ENCODE peak calls at places on chromosome 1, in eight cellular contexts. One of them, this sample, is unnamed.

GRCh38 chr1:84442256-84442655 is 36.8 kb upstream of the RPF1 start:
- DNase-seq in CD4-positive, alpha-beta T cell: no peak
- DNase-seq in colonic mucosa: no peak
- DNase-seq in psoas muscle: no peak
- DNase-seq in HCT116: peak
- DNase-seq in kidney epithelial cell: peak
- DNase-seq in HFFc6: peak
- DNase-seq in A549: peak
- DNase-seq in this sample: no peak

GRCh38 chr1:12344611-12345299 is 114.9 kb downstream of the VPS13D start:
- DNase-seq in CD4-positive, alpha-beta T cell: no peak
- DNase-seq in colonic mucosa: no peak
- DNase-seq in psoas muscle: no peak
- DNase-seq in HCT116: no peak
- DNase-seq in kidney epithelial cell: no peak
- DNase-seq in HFFc6: no peak
- DNase-seq in A549: no peak
- DNase-seq in this sample: no peak

GRCh38 chr1:7671676-7672075 is 99.4 kb upstream of the VAMP3 start:
- DNase-seq in CD4-positive, alpha-beta T cell: no peak
- DNase-seq in colonic mucosa: no peak
- DNase-seq in psoas muscle: no peak
- DNase-seq in HCT116: no peak
- DNase-seq in kidney epithelial cell: no peak
- DNase-seq in HFFc6: no peak
- DNase-seq in A549: no peak
- DNase-seq in this sample: no peak

GRCh38 chr1:229854620-229855019 is 212.4 kb upstream of the GALNT2 start:
- DNase-seq in CD4-positive, alpha-beta T cell: no peak
- DNase-seq in colonic mucosa: no peak
- DNase-seq in psoas muscle: no peak
- DNase-seq in HCT116: no peak
- DNase-seq in kidney epithelial cell: no peak
- DNase-seq in HFFc6: no peak
- DNase-seq in A549: no peak
- DNase-seq in this sample: no peak

GRCh38 chr1:39659538-39659937 is 12.4 kb downstream of the NT5C1A start:
- DNase-seq in CD4-positive, alpha-beta T cell: no peak
- DNase-seq in colonic mucosa: no peak
- DNase-seq in psoas muscle: no peak
- DNase-seq in HCT116: no peak
- DNase-seq in kidney epithelial cell: no peak
- DNase-seq in HFFc6: no peak
- DNase-seq in A549: no peak
- DNase-seq in this sample: no peak

GRCh38 chr1:1237874-1238701 is 6.1 kb downstream of the B3GALT6 start:
- DNase-seq in CD4-positive, alpha-beta T cell: no peak
- DNase-seq in colonic mucosa: no peak
- DNase-seq in psoas muscle: no peak
- DNase-seq in HCT116: peak
- DNase-seq in kidney epithelial cell: no peak
- DNase-seq in HFFc6: no peak
- DNase-seq in A549: no peak
- DNase-seq in this sample: no peak

GRCh38 chr1:87058343-87058649 is 143.9 kb downstream of the HS2ST1 start:
- DNase-seq in CD4-positive, alpha-beta T cell: no peak
- DNase-seq in colonic mucosa: no peak
- DNase-seq in psoas muscle: no peak
- DNase-seq in HCT116: no peak
- DNase-seq in kidney epithelial cell: no peak
- DNase-seq in HFFc6: peak
- DNase-seq in A549: no peak
- DNase-seq in this sample: no peak

GRCh38 chr1:101108123-101108522 is 82.5 kb upstream of the DPH5 start:
- DNase-seq in CD4-positive, alpha-beta T cell: no peak
- DNase-seq in colonic mucosa: no peak
- DNase-seq in psoas muscle: no peak
- DNase-seq in HCT116: no peak
- DNase-seq in kidney epithelial cell: no peak
- DNase-seq in HFFc6: no peak
- DNase-seq in A549: no peak
- DNase-seq in this sample: no peak

GRCh38 chr1:39453603-39454002 is 37.8 kb upstream of the BMP8A start:
- DNase-seq in CD4-positive, alpha-beta T cell: no peak
- DNase-seq in colonic mucosa: peak
- DNase-seq in psoas muscle: peak
- DNase-seq in HCT116: no peak
- DNase-seq in kidney epithelial cell: no peak
- DNase-seq in HFFc6: no peak
- DNase-seq in A549: no peak
- DNase-seq in this sample: no peak

GRCh38 chr1:226325178-226325577 is 16.2 kb upstream of the LIN9 start:
- DNase-seq in CD4-positive, alpha-beta T cell: no peak
- DNase-seq in colonic mucosa: no peak
- DNase-seq in psoas muscle: no peak
- DNase-seq in HCT116: no peak
- DNase-seq in kidney epithelial cell: no peak
- DNase-seq in HFFc6: no peak
- DNase-seq in A549: no peak
- DNase-seq in this sample: no peak

GRCh38 chr1:172517545-172517944 is 15.4 kb upstream of the SUCO start:
- DNase-seq in CD4-positive, alpha-beta T cell: no peak
- DNase-seq in colonic mucosa: no peak
- DNase-seq in psoas muscle: no peak
- DNase-seq in HCT116: no peak
- DNase-seq in kidney epithelial cell: no peak
- DNase-seq in HFFc6: no peak
- DNase-seq in A549: no peak
- DNase-seq in this sample: no peak

GRCh38 chr1:78325293-78325692 is 165.5 kb upstream of the PTGFR start:
- DNase-seq in CD4-positive, alpha-beta T cell: no peak
- DNase-seq in colonic mucosa: no peak
- DNase-seq in psoas muscle: no peak
- DNase-seq in HCT116: no peak
- DNase-seq in kidney epithelial cell: no peak
- DNase-seq in HFFc6: no peak
- DNase-seq in A549: no peak
- DNase-seq in this sample: no peak

GRCh38 chr1:154534263-154534844 is 24.1 kb downstream of the UBE2Q1 start:
- DNase-seq in CD4-positive, alpha-beta T cell: no peak
- DNase-seq in colonic mucosa: peak
- DNase-seq in psoas muscle: no peak
- DNase-seq in HCT116: peak
- DNase-seq in kidney epithelial cell: no peak
- DNase-seq in HFFc6: no peak
- DNase-seq in A549: peak
- DNase-seq in this sample: no peak

GRCh38 chr1:45730075-45730779 is 20.2 kb downstream of the IPP start:
- DNase-seq in CD4-positive, alpha-beta T cell: no peak
- DNase-seq in colonic mucosa: no peak
- DNase-seq in psoas muscle: no peak
- DNase-seq in HCT116: no peak
- DNase-seq in kidney epithelial cell: no peak
- DNase-seq in HFFc6: no peak
- DNase-seq in A549: no peak
- DNase-seq in this sample: no peak

GRCh38 chr1:16978139-16978538 is 2.3 kb downstream of the MFAP2 start:
- DNase-seq in CD4-positive, alpha-beta T cell: no peak
- DNase-seq in colonic mucosa: no peak
- DNase-seq in psoas muscle: no peak
- DNase-seq in HCT116: no peak
- DNase-seq in kidney epithelial cell: no peak
- DNase-seq in HFFc6: no peak
- DNase-seq in A549: no peak
- DNase-seq in this sample: no peak

GRCh38 chr1:8598783-8599182 is 218.7 kb downstream of the RERE start:
- DNase-seq in CD4-positive, alpha-beta T cell: no peak
- DNase-seq in colonic mucosa: no peak
- DNase-seq in psoas muscle: no peak
- DNase-seq in HCT116: no peak
- DNase-seq in kidney epithelial cell: no peak
- DNase-seq in HFFc6: no peak
- DNase-seq in A549: no peak
- DNase-seq in this sample: no peak

GRCh38 chr1:178713270-178713669 is 11.8 kb upstream of the RALGPS2 start:
- DNase-seq in CD4-positive, alpha-beta T cell: no peak
- DNase-seq in colonic mucosa: no peak
- DNase-seq in psoas muscle: no peak
- DNase-seq in HCT116: no peak
- DNase-seq in kidney epithelial cell: no peak
- DNase-seq in HFFc6: no peak
- DNase-seq in A549: no peak
- DNase-seq in this sample: no peak

GRCh38 chr1:243550276-243550675 is 294.4 kb downstream of the SDCCAG8 start:
- DNase-seq in CD4-positive, alpha-beta T cell: no peak
- DNase-seq in colonic mucosa: no peak
- DNase-seq in psoas muscle: no peak
- DNase-seq in HCT116: no peak
- DNase-seq in kidney epithelial cell: peak
- DNase-seq in HFFc6: peak
- DNase-seq in A549: no peak
- DNase-seq in this sample: no peak

GRCh38 chr1:205228052-205228451 is 306 bp downstream of the TMCC2 start:
- DNase-seq in CD4-positive, alpha-beta T cell: no peak
- DNase-seq in colonic mucosa: no peak
- DNase-seq in psoas muscle: peak
- DNase-seq in HCT116: no peak
- DNase-seq in kidney epithelial cell: no peak
- DNase-seq in HFFc6: no peak
- DNase-seq in A549: peak
- DNase-seq in this sample: no peak

GRCh38 chr1:29894311-29894710 is 658.0 kb downstream of the PTPRU start:
- DNase-seq in CD4-positive, alpha-beta T cell: no peak
- DNase-seq in colonic mucosa: no peak
- DNase-seq in psoas muscle: no peak
- DNase-seq in HCT116: no peak
- DNase-seq in kidney epithelial cell: no peak
- DNase-seq in HFFc6: no peak
- DNase-seq in A549: no peak
- DNase-seq in this sample: no peak

GRCh38 chr1:163877016-163877415 is 555.3 kb downstream of the NUF2 start:
- DNase-seq in CD4-positive, alpha-beta T cell: no peak
- DNase-seq in colonic mucosa: no peak
- DNase-seq in psoas muscle: no peak
- DNase-seq in HCT116: no peak
- DNase-seq in kidney epithelial cell: no peak
- DNase-seq in HFFc6: peak
- DNase-seq in A549: no peak
- DNase-seq in this sample: no peak

GRCh38 chr1:207097871-207098324 is 6.1 kb upstream of the C4BPA start:
- DNase-seq in CD4-positive, alpha-beta T cell: no peak
- DNase-seq in colonic mucosa: no peak
- DNase-seq in psoas muscle: no peak
- DNase-seq in HCT116: no peak
- DNase-seq in kidney epithelial cell: no peak
- DNase-seq in HFFc6: no peak
- DNase-seq in A549: no peak
- DNase-seq in this sample: no peak

GRCh38 chr1:111221633-111222286 is 5.8 kb upstream of the CHI3L2 start:
- DNase-seq in CD4-positive, alpha-beta T cell: no peak
- DNase-seq in colonic mucosa: peak
- DNase-seq in psoas muscle: no peak
- DNase-seq in HCT116: no peak
- DNase-seq in kidney epithelial cell: no peak
- DNase-seq in HFFc6: no peak
- DNase-seq in A549: no peak
- DNase-seq in this sample: no peak

GRCh38 chr1:183580281-183580682 is 10.0 kb downstream of the NCF2 start:
- DNase-seq in CD4-positive, alpha-beta T cell: no peak
- DNase-seq in colonic mucosa: no peak
- DNase-seq in psoas muscle: no peak
- DNase-seq in HCT116: peak
- DNase-seq in kidney epithelial cell: no peak
- DNase-seq in HFFc6: peak
- DNase-seq in A549: peak
- DNase-seq in this sample: no peak
- TF ChIP-seq CTCF in CD4-positive, alpha-beta T cell: peak
- TF ChIP-seq CTCF in colonic mucosa: no peak
- TF ChIP-seq CTCF in psoas muscle: no peak
- TF ChIP-seq CTCF in HCT116: peak
- TF ChIP-seq CTCF in kidney epithelial cell: peak
- TF ChIP-seq CTCF in HFFc6: peak
- TF ChIP-seq CTCF in A549: peak
- TF ChIP-seq CTCF in this sample: peak

GRCh38 chr1:75342799-75343198 is 208.6 kb downstream of the LHX8 start:
- DNase-seq in CD4-positive, alpha-beta T cell: no peak
- DNase-seq in colonic mucosa: no peak
- DNase-seq in psoas muscle: no peak
- DNase-seq in HCT116: no peak
- DNase-seq in kidney epithelial cell: no peak
- DNase-seq in HFFc6: no peak
- DNase-seq in A549: no peak
- DNase-seq in this sample: no peak
- TF ChIP-seq CTCF in CD4-positive, alpha-beta T cell: no peak
- TF ChIP-seq CTCF in colonic mucosa: no peak
- TF ChIP-seq CTCF in psoas muscle: no peak
- TF ChIP-seq CTCF in HCT116: no peak
- TF ChIP-seq CTCF in kidney epithelial cell: no peak
- TF ChIP-seq CTCF in HFFc6: no peak
- TF ChIP-seq CTCF in A549: no peak
- TF ChIP-seq CTCF in this sample: no peak

DNA sequence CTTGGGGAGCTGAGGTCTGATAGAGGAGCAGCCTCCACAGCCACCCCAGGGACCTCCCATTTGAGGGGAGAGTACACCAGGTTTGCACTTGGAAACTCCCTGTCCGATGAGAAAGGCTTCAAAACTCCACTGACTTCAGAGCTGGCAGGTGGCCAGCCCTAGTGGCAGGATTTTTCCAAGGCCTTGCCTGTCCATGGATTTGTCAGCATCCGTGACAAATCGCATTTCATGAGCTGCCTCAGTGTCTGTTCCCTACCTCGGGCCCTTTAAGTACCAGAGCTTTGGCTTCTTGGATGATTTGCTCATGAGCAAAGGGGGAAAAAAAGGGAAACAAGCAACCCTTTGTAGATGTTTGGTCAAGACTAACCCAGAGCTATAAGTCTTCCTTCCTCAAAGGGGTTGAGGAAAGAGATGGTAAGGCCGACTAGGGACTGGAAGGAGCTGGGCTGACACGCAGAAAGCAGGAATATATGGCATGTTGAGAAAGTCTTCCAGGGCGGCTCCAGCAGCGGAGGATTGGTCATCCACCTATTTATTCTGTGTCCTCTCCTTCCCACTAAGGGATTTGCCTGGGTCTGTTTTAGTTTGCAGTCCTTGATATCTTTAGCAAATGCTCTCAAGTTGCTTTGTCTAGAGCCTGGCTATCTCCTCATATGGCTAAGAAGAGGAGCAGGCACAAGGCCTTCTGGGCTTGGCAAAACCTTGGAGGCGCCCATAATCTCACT is 2.7 kb upstream of the HSPG2 start:
- DNase-seq in CD4-positive, alpha-beta T cell: no peak
- DNase-seq in colonic mucosa: peak
- DNase-seq in psoas muscle: peak
- DNase-seq in HCT116: peak
- DNase-seq in kidney epithelial cell: peak
- DNase-seq in HFFc6: peak
- DNase-seq in A549: peak
- DNase-seq in this sample: no peak
- TF ChIP-seq CTCF in CD4-positive, alpha-beta T cell: no peak
- TF ChIP-seq CTCF in colonic mucosa: peak
- TF ChIP-seq CTCF in psoas muscle: peak
- TF ChIP-seq CTCF in HCT116: peak
- TF ChIP-seq CTCF in kidney epithelial cell: peak
- TF ChIP-seq CTCF in HFFc6: peak
- TF ChIP-seq CTCF in A549: peak
- TF ChIP-seq CTCF in this sample: peak

GRCh38 chr1:157124855-157125254 is 13.3 kb downstream of the ETV3 start:
- DNase-seq in CD4-positive, alpha-beta T cell: no peak
- DNase-seq in colonic mucosa: no peak
- DNase-seq in psoas muscle: no peak
- DNase-seq in HCT116: no peak
- DNase-seq in kidney epithelial cell: no peak
- DNase-seq in HFFc6: no peak
- DNase-seq in A549: no peak
- DNase-seq in this sample: no peak
- TF ChIP-seq CTCF in CD4-positive, alpha-beta T cell: no peak
- TF ChIP-seq CTCF in colonic mucosa: no peak
- TF ChIP-seq CTCF in psoas muscle: no peak
- TF ChIP-seq CTCF in HCT116: peak
- TF ChIP-seq CTCF in kidney epithelial cell: no peak
- TF ChIP-seq CTCF in HFFc6: peak
- TF ChIP-seq CTCF in A549: no peak
- TF ChIP-seq CTCF in this sample: no peak